ENCODE peak calls at places on chromosomes 6 and 20, in ten cellular contexts. V is PC-3, S is SK-N-SH, F is endothelial cell, J is BE2C, C is hepatocyte, K is GM23338, L is GM12865, R is progenitor cell of endocrine pancreas, T is transverse colon. Q is an unnamed sample.

GRCh38 chr6:53723331-53723730 is 57.8 kb upstream of the KLHL31 start:
- DNase-seq in V (peak), S (no peak), F (no peak), J (no peak), C (no peak), K (no peak), L (no peak), R (no peak), T (no peak), Q (no peak)

GRCh38 chr6:47428746-47429664 is 48.6 kb upstream of the CD2AP start:
- DNase-seq in V (no peak), S (no peak), F (no peak), J (no peak), C (no peak), K (peak), L (no peak), R (no peak), T (no peak), Q (no peak)

GRCh38 chr20:31806564-31807355 is 12.4 kb upstream of the MYLK2 start:
- DNase-seq in V (peak), S (no peak), F (no peak), J (no peak), C (no peak), K (no peak), L (no peak), R (no peak), T (no peak), Q (no peak)

GRCh38 chr6:35663447-35664235 is 25.1 kb downstream of the FKBP5 start:
- DNase-seq in V (peak), S (no peak), F (no peak), J (no peak), C (no peak), K (peak), L (peak), R (no peak), T (no peak), Q (peak)

GRCh38 chr20:51014797-51015722 is 7.8 kb downstream of the KCNG1 start:
- DNase-seq in V (peak), S (peak), F (peak), J (peak), C (peak), K (peak), L (peak), R (peak), T (peak), Q (peak)

GRCh38 chr6:26118999-26119398 is 31.8 kb downstream of the HFE start:
- DNase-seq in V (peak), S (no peak), F (no peak), J (no peak), C (no peak), K (no peak), L (no peak), R (no peak), T (no peak), Q (no peak)

GRCh38 chr6:152669894-152670293 is 27.8 kb upstream of the MYCT1 start:
- DNase-seq in V (peak), S (peak), F (no peak), J (no peak), C (no peak), K (peak), L (peak), R (no peak), T (no peak), Q (no peak)

GRCh38 chr6:106927531-106928398 is 46.8 kb downstream of the CD24 start:
- DNase-seq in V (peak), S (no peak), F (peak), J (peak), C (peak), K (peak), L (peak), R (peak), T (peak), Q (peak)

GRCh38 chr6:48994811-48995210 is 468.2 kb downstream of the MMUT start:
- DNase-seq in V (peak), S (no peak), F (no peak), J (no peak), C (no peak), K (peak), L (peak), R (no peak), T (no peak), Q (no peak)

GRCh38 chr20:36975085-36975829 is 23.7 kb upstream of the SAMHD1 start:
- DNase-seq in V (no peak), S (no peak), F (no peak), J (no peak), C (no peak), K (no peak), L (peak), R (no peak), T (peak), Q (no peak)

GRCh38 chr6:28940859-28941680 is 17.3 kb upstream of the TRIM27 start:
- DNase-seq in V (peak), S (no peak), F (peak), J (peak), C (peak), K (peak), L (peak), R (peak), T (peak), Q (peak)

GRCh38 chr6:164039954-164040375 is 625.4 kb downstream of the QKI start:
- DNase-seq in V (no peak), S (no peak), F (no peak), J (no peak), C (no peak), K (no peak), L (no peak), R (no peak), T (peak), Q (no peak)

GRCh38 chr20:6519556-6519955 is 247.9 kb upstream of the BMP2 start:
- DNase-seq in V (peak), S (no peak), F (no peak), J (no peak), C (no peak), K (no peak), L (no peak), R (no peak), T (no peak), Q (no peak)

GRCh38 chr20:6504826-6505225 is 262.7 kb upstream of the BMP2 start:
- DNase-seq in V (peak), S (no peak), F (no peak), J (no peak), C (no peak), K (no peak), L (no peak), R (no peak), T (no peak), Q (no peak)

GRCh38 chr6:133047706-133048105 is 193.5 kb upstream of the EYA4 start:
- DNase-seq in V (no peak), S (no peak), F (no peak), J (no peak), C (no peak), K (no peak), L (no peak), R (no peak), T (no peak), Q (no peak)

GRCh38 chr20:22805219-22805618 is 220.8 kb upstream of the FOXA2 start:
- DNase-seq in V (peak), S (no peak), F (peak), J (no peak), C (peak), K (peak), L (no peak), R (peak), T (no peak), Q (no peak)

GRCh38 chr20:17616480-17617211 is 46.8 kb downstream of the DSTN start:
- DNase-seq in V (no peak), S (peak), F (no peak), J (no peak), C (no peak), K (no peak), L (no peak), R (no peak), T (peak), Q (peak)

GRCh38 chr20:47311211-47311610 is 45.3 kb downstream of the ZMYND8 start:
- DNase-seq in V (no peak), S (no peak), F (no peak), J (no peak), C (no peak), K (no peak), L (no peak), R (no peak), T (no peak), Q (no peak)

GRCh38 chr20:47314647-47315338 is 41.7 kb downstream of the ZMYND8 start:
- DNase-seq in V (no peak), S (no peak), F (no peak), J (no peak), C (no peak), K (no peak), L (no peak), R (no peak), T (no peak), Q (no peak)

GRCh38 chr20:47309806-47310426 is 46.6 kb downstream of the ZMYND8 start:
- DNase-seq in V (no peak), S (no peak), F (no peak), J (no peak), C (no peak), K (peak), L (no peak), R (no peak), T (no peak), Q (no peak)

GRCh38 chr20:47310729-47311128 is 45.8 kb downstream of the ZMYND8 start:
- DNase-seq in V (no peak), S (no peak), F (no peak), J (no peak), C (no peak), K (no peak), L (no peak), R (no peak), T (no peak), Q (no peak)

DNA sequence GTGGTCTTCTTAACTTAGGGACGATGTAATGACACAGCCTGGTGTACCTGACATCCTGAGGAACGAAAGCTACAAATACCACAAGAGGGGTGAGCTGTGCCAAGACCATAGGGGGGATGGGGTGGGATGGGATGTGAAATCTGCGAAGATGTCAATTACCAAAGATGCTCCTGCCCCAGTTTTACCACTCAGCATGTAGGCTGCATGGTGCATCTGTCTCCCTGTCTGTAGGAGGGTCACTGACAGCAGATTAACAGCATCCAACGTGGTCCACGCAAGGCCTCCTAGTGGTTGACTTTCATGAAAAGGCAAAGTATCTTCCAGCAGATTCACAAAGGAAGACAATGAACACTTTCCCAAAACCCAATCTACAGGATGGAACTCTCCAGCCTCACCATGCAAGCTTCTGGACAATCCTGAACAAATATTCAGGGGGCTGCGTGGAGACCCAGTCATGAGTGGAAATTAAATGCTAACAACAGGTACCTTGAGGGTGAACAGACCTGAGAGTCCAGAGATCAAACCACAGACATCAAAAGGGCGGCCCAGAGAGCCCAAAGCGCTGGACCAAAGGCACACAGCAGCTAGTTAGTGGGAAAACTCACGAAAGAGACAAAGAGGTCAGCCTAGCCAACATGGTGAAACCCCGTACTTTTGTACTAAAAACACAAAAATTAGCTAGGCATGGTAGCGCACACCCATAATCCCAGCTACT is 44.4 kb downstream of the ZMYND8 start:
- DNase-seq in V (no peak), S (no peak), F (no peak), J (no peak), C (no peak), K (no peak), L (no peak), R (no peak), T (no peak), Q (no peak)
- TF ChIP-seq CTCF in V (no peak), S (no peak), F (peak), J (no peak), C (no peak), K (no peak), L (no peak), R (no peak), T (peak), Q (no peak)

DNA sequence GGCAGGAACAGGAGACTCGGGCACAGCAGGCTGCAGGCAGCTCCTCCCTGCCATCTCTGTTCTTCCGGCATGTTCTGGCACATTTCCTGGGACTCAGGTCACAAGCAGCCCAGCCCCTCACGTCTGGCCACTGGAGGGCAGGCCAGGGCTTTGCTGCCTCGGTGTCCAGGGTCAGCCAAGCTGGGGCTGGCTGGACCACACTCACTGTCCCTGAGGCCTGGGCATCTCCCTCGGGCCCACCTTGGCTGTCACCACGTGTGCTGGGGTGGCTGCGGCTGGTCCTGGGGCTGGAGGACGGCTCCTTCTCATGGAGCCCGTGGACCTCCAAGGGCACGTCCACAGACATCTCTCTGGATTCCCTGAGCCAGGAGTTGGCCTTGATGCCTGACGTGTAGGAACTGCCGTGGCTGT is 18.5 kb downstream of the FRMD1 start:
- DNase-seq in V (peak), S (peak), F (peak), J (peak), C (peak), K (peak), L (no peak), R (peak), T (peak), Q (no peak)
- TF ChIP-seq CTCF in V (peak), S (no peak), F (peak), J (peak), C (peak), K (peak), L (no peak), R (peak), T (peak), Q (no peak)

GRCh38 chr20:33666293-33667244 is at the start of gene ACTL10:
- DNase-seq in V (peak), S (peak), F (peak), J (peak), C (peak), K (peak), L (peak), R (peak), T (peak), Q (peak)
- TF ChIP-seq CTCF in V (no peak), S (peak), F (no peak), J (peak), C (no peak), K (no peak), L (no peak), R (peak), T (peak), Q (peak)

GRCh38 chr20:61742097-61742805 is 323.4 kb downstream of the TAF4 start:
- DNase-seq in V (no peak), S (no peak), F (no peak), J (no peak), C (no peak), K (no peak), L (no peak), R (no peak), T (no peak), Q (no peak)
- TF ChIP-seq CTCF in V (no peak), S (no peak), F (no peak), J (no peak), C (peak), K (no peak), L (no peak), R (no peak), T (no peak), Q (no peak)

GRCh38 chr6:217048-217659 is 75.1 kb upstream of the DUSP22 start:
- DNase-seq in V (no peak), S (peak), F (peak), J (peak), C (peak), K (peak), L (peak), R (no peak), T (peak), Q (no peak)
- TF ChIP-seq CTCF in V (peak), S (peak), F (peak), J (peak), C (peak), K (peak), L (peak), R (peak), T (peak), Q (peak)

GRCh38 chr6:144321839-144322591 is 36.9 kb downstream of the UTRN start:
- DNase-seq in V (peak), S (no peak), F (no peak), J (no peak), C (no peak), K (no peak), L (no peak), R (no peak), T (no peak), Q (no peak)

GRCh38 chr6:144317736-144318135 is 32.6 kb downstream of the UTRN start:
- DNase-seq in V (no peak), S (no peak), F (no peak), J (no peak), C (no peak), K (no peak), L (no peak), R (no peak), T (no peak), Q (no peak)

GRCh38 chr6:144316866-144317204 is 31.7 kb downstream of the UTRN start:
- DNase-seq in V (no peak), S (no peak), F (no peak), J (no peak), C (no peak), K (no peak), L (no peak), R (no peak), T (no peak), Q (no peak)

GRCh38 chr6:144320746-144321145 is 35.6 kb downstream of the UTRN start:
- DNase-seq in V (no peak), S (no peak), F (no peak), J (no peak), C (no peak), K (no peak), L (no peak), R (no peak), T (no peak), Q (no peak)

GRCh38 chr6:144319193-144319592 is 34.1 kb downstream of the UTRN start:
- DNase-seq in V (no peak), S (no peak), F (no peak), J (no peak), C (no peak), K (no peak), L (no peak), R (no peak), T (no peak), Q (no peak)
- TF ChIP-seq CTCF in V (no peak), S (no peak), F (no peak), J (no peak), C (no peak), K (no peak), L (no peak), R (no peak), T (no peak), Q (no peak)

DNA sequence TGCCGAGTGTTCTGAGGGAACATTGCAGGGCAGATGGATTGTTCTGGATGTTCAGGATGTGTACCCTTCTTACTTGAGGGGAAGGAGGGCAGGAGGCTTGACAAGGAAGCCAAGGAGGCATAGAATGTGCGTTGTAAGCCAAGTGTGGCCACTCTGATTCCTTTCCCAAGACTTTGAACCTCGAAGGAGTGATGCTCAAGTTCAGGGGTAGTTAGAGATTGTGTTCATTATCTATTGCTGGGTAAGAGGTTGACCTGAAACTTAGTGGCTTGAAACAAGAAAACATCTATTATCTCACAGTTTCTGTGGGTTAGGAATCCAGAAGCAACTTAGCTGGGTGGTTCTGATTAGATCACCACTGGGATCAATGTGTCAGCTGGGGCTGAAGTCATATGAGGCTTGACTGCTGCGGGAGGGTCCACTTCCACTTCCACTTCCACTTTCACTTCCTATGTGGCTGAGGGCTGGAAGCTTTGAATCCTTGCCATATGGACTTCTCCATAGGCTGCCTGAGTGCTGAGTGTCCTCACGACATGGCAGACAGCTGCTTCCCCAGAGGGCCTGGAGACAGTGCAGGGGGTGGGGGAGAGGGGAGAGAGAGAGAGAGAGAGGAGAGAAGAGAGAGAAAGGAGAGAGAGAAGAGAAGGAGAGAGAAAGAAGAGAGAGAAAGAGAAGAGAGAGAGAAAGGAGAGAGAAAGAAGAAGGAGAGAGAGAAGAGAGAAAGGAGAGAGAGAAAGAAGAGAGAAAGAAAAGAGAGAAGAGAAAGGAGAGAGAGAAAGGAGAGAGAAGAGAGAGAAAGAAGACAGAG is 6.9 kb upstream of the CD40 start:
- DNase-seq in V (no peak), S (no peak), F (no peak), J (no peak), C (no peak), K (no peak), L (peak), R (no peak), T (peak), Q (peak)
- TF ChIP-seq CTCF in V (no peak), S (no peak), F (no peak), J (no peak), C (no peak), K (no peak), L (no peak), R (no peak), T (no peak), Q (no peak)

DNA sequence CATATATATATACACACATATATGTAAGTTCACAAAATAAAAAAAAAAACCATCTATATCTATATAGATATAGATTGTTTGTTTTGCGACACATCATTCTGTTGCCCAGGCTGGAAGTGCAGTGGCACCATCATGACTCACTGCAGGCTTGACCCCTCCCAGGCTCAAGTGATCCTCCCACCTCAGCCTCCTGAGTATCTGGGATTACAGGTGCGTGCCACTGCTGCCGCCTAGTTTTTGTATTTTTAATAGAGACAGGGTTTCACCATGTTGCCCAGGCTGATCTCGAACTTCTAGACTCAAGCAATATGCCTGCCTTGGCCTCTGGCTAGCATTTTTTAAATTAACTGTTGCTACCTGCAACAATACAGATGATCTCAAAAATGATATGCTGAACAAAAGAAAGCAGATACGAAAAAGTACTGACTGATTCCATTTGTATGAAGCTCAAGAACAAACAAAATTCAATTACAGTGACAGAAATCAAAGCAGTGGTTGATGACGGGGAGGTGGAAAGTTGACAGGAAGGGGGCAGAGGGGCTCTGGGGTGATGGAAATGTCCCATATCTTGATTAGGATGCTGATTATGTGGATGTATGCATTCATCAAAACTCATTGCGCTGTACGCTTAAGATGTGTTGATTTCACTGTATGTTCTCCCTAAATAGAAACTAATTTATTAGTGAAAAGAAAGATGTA is 49.6 kb downstream of the ATXN1 start:
- DNase-seq in V (peak), S (no peak), F (no peak), J (no peak), C (peak), K (no peak), L (peak), R (no peak), T (peak), Q (no peak)
- TF ChIP-seq CTCF in V (peak), S (no peak), F (no peak), J (no peak), C (no peak), K (no peak), L (no peak), R (no peak), T (no peak), Q (peak)

Q was measured in GM13977.